ENCODE peak calls at places on chromosomes 6 and 20, in six cellular contexts. O, I, Q, N, H and A are unnamed samples.

GRCh38 chr20:38926934-38927616 is 858 bp downstream of the FAM83D start:
- DNase-seq in O (no peak), I (no peak), Q (no peak), N (no peak), H (no peak), A (no peak)

GRCh38 chr6:73290435-73290834 is 27.4 kb upstream of the KHDC1 start:
- DNase-seq in O (no peak), I (no peak), Q (no peak), N (no peak), H (no peak), A (no peak)

GRCh38 chr6:122730775-122731386 is 48.6 kb upstream of the FABP7 start:
- DNase-seq in O (peak), I (no peak), Q (no peak), N (peak), H (peak), A (peak)

GRCh38 chr20:64113444-64113775 is 6.0 kb upstream of the NPBWR2 start:
- DNase-seq in O (no peak), I (no peak), Q (no peak), N (peak), H (no peak), A (no peak)

GRCh38 chr6:70790483-70790882 is 122.8 kb downstream of the SMAP1 start:
- DNase-seq in O (no peak), I (no peak), Q (no peak), N (no peak), H (no peak), A (no peak)

GRCh38 chr20:4161447-4162251 is 146.3 kb upstream of the RNF24 start:
- DNase-seq in O (no peak), I (no peak), Q (no peak), N (no peak), H (peak), A (no peak)

GRCh38 chr6:77038801-77039200 is 424.5 kb downstream of the HTR1B start:
- DNase-seq in O (no peak), I (no peak), Q (no peak), N (no peak), H (no peak), A (no peak)

GRCh38 chr6:33192671-33193602 is 670 bp upstream of the COL11A2 start:
- DNase-seq in O (no peak), I (no peak), Q (no peak), N (peak), H (no peak), A (no peak)

GRCh38 chr6:44339763-44340625 is 2.5 kb upstream of the SPATS1 start:
- DNase-seq in O (no peak), I (no peak), Q (no peak), N (no peak), H (no peak), A (peak)
- TF ChIP-seq JUND in O (no peak), I (no peak), Q (no peak), N (no peak), H (no peak), A (no peak)

GRCh38 chr6:43976706-43977403 is 150.4 kb downstream of the MRPL14 start:
- DNase-seq in O (no peak), I (no peak), Q (no peak), N (no peak), H (no peak), A (no peak)

GRCh38 chr6:43979525-43979924 is 147.7 kb downstream of the MRPL14 start:
- DNase-seq in O (no peak), I (no peak), Q (no peak), N (no peak), H (no peak), A (no peak)

GRCh38 chr6:43980004-43980795 is 147.1 kb downstream of the MRPL14 start:
- DNase-seq in O (no peak), I (no peak), Q (no peak), N (no peak), H (no peak), A (no peak)

GRCh38 chr6:43978473-43979360 is 148.5 kb downstream of the MRPL14 start:
- DNase-seq in O (no peak), I (no peak), Q (no peak), N (no peak), H (no peak), A (no peak)

DNA sequence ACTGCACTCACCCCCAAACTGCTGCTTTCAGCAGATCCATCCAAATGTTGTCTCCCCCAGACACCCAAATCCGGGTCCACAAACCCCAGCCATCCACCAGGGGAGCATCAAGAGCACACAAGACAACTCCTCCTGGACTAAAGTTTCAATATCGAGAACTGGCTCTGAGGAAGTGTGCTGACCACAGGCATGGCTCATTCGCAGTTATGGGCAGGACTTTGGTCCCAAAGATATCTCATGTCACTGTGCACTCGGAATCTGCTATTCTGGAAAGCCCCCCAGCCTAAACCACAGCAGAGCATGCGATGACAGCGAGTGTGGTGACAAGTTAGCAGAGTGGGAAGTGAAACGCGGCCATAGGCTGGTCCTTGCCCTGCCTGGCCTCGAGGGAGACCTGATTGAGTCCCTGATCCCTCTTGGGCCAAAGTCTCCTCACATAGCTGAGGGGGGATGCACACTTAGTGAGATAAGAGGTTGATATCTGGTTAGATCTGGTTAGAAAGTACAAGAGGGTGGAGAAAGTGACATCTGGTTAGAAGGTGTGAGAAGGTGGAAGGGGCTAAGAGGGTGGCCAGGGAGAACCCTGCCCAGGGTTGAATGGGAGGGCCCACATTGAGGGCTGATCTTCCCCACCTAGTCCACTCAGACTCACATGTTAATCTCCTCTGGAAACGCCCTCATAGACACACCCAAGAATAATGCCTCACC is 149.7 kb downstream of the MRPL14 start:
- DNase-seq in O (no peak), I (no peak), Q (no peak), N (no peak), H (no peak), A (no peak)
- TF ChIP-seq JUND in O (no peak), I (no peak), Q (no peak), N (no peak), H (no peak), A (no peak)

DNA sequence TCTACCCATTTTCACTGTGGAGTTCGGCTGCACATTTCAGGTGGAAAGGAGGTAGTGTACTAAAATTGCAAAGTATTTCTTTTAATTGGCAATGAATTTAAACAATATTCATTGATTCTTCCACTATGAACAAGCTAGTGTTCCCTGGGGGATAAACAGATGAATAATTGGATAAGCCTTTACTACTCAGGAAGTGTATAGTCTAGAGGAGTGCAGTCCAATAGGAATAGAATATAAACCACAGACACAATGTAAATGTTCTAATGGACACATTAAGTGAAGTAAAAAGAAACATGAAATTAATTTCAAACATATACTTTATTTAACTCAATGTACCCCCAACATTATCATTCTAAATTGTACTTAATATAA is 28.7 kb downstream of the SGK1 start:
- DNase-seq in O (no peak), I (no peak), Q (no peak), N (no peak), H (no peak), A (no peak)
- TF ChIP-seq JUND in O (no peak), I (no peak), Q (no peak), N (no peak), H (no peak), A (no peak)

GRCh38 chr6:127376685-127377084 is 33.3 kb upstream of the ECHDC1 start:
- DNase-seq in O (no peak), I (no peak), Q (no peak), N (no peak), H (no peak), A (no peak)
- TF ChIP-seq JUND in O (no peak), I (no peak), Q (no peak), N (no peak), H (no peak), A (no peak)